ENCODE peak calls at places on chromosomes 5 and 9, in eight cellular contexts. Y is right atrium auricular region, N is cardiac muscle cell, W is PC-3, V is heart right ventricle, X is small intestine, F is right lobe of liver, T is hepatocyte. U is an unnamed sample. For H3K4me1, the result is how much of the 10 kb centered on the place peaks cover.

GRCh38 chr5:178487911-178488310 is 102.3 kb downstream of the COL23A1 start:
- DNase-seq in Y (no peak), N (no peak), W (no peak), V (no peak), X (no peak), F (no peak), T (no peak), U (no peak)

GRCh38 chr9:96721731-96722429 is 56.0 kb downstream of the ZNF510 start:
- DNase-seq in Y (no peak), N (no peak), W (no peak), V (no peak), X (no peak), F (no peak), T (no peak), U (no peak)

GRCh38 chr5:119537704-119538103 is 85.4 kb downstream of the HSD17B4 start:
- DNase-seq in Y (no peak), N (no peak), W (peak), V (no peak), X (no peak), F (no peak), T (peak), U (no peak)

GRCh38 chr9:83920469-83920941 is 727 bp downstream of the KIF27 start:
- DNase-seq in Y (no peak), N (peak), W (peak), V (peak), X (peak), F (peak), T (peak), U (no peak)

GRCh38 chr5:66932446-66932845 is 264.2 kb downstream of the CD180 start:
- DNase-seq in Y (no peak), N (no peak), W (no peak), V (no peak), X (no peak), F (no peak), T (no peak), U (no peak)

GRCh38 chr9:97703437-97704326 is 6.5 kb upstream of the XPA start:
- DNase-seq in Y (no peak), N (no peak), W (peak), V (no peak), X (no peak), F (no peak), T (peak), U (no peak)

GRCh38 chr5:109656829-109657228 is 32.9 kb upstream of the MAN2A1 start:
- DNase-seq in Y (peak), N (no peak), W (peak), V (peak), X (no peak), F (peak), T (no peak), U (peak)

GRCh38 chr5:174825587-174825986 is 101.2 kb downstream of the MSX2 start:
- DNase-seq in Y (no peak), N (no peak), W (no peak), V (no peak), X (no peak), F (no peak), T (no peak), U (no peak)

GRCh38 chr5:137367951-137368350 is 131.2 kb downstream of the SPOCK1 start:
- DNase-seq in Y (no peak), N (no peak), W (no peak), V (no peak), X (no peak), F (no peak), T (no peak), U (no peak)

GRCh38 chr9:20981486-20981885 is 50.0 kb downstream of the HACD4 start:
- DNase-seq in Y (no peak), N (no peak), W (peak), V (no peak), X (no peak), F (no peak), T (peak), U (no peak)

GRCh38 chr9:105067895-105068580 is 140.1 kb upstream of the ABCA1 start:
- DNase-seq in Y (no peak), N (no peak), W (peak), V (no peak), X (no peak), F (no peak), T (no peak), U (no peak)

GRCh38 chr5:168683247-168683926 is 104.2 kb upstream of the PANK3 start:
- DNase-seq in Y (no peak), N (no peak), W (no peak), V (no peak), X (peak), F (no peak), T (no peak), U (peak)

GRCh38 chr5:176528301-176528700 is 8.9 kb downstream of the RNF44 start:
- DNase-seq in Y (no peak), N (no peak), W (no peak), V (no peak), X (no peak), F (no peak), T (no peak), U (no peak)

GRCh38 chr5:85670417-85670816 is 947.3 kb upstream of the COX7C start:
- DNase-seq in Y (no peak), N (no peak), W (no peak), V (no peak), X (no peak), F (no peak), T (no peak), U (no peak)

GRCh38 chr9:137242329-137243204 is 1.5 kb downstream of the TUBB4B start:
- DNase-seq in Y (no peak), N (no peak), W (no peak), V (no peak), X (no peak), F (no peak), T (no peak), U (no peak)

GRCh38 chr9:137243626-137244485 is 2.8 kb downstream of the TUBB4B start:
- DNase-seq in Y (no peak), N (no peak), W (no peak), V (no peak), X (no peak), F (no peak), T (no peak), U (no peak)

GRCh38 chr9:137240321-137240840 is 706 bp upstream of the TUBB4B start:
- DNase-seq in Y (peak), N (peak), W (peak), V (peak), X (peak), F (peak), T (peak), U (peak)

GRCh38 chr9:137240841-137241489 is at the start of gene TUBB4B:
- DNase-seq in Y (peak), N (peak), W (peak), V (peak), X (peak), F (peak), T (peak), U (peak)

GRCh38 chr9:137241490-137242328 is 622 bp downstream of the TUBB4B start:
- DNase-seq in Y (peak), N (peak), W (peak), V (peak), X (peak), F (peak), T (peak), U (peak)
- H3K4me1 ChIP-seq in Y (under half), N (under half), W (under half), V (under half), X (under half), F (under half), T (under half), U (under half)

GRCh38 chr9:136339958-136340310 is 12.6 kb downstream of the GPSM1 start:
- DNase-seq in Y (no peak), N (no peak), W (no peak), V (no peak), X (no peak), F (no peak), T (no peak), U (no peak)

GRCh38 chr9:136339173-136339957 is 12.0 kb downstream of the GPSM1 start:
- DNase-seq in Y (no peak), N (peak), W (peak), V (no peak), X (peak), F (peak), T (peak), U (peak)

GRCh38 chr9:136341769-136342168 is 14.4 kb downstream of the GPSM1 start:
- DNase-seq in Y (no peak), N (no peak), W (no peak), V (no peak), X (no peak), F (no peak), T (no peak), U (no peak)

GRCh38 chr9:136341042-136341655 is 13.8 kb downstream of the GPSM1 start:
- DNase-seq in Y (peak), N (no peak), W (no peak), V (no peak), X (no peak), F (no peak), T (no peak), U (no peak)

GRCh38 chr9:136340356-136341041 is 13.2 kb downstream of the GPSM1 start:
- DNase-seq in Y (no peak), N (no peak), W (no peak), V (no peak), X (no peak), F (no peak), T (no peak), U (no peak)
- H3K4me1 ChIP-seq in Y (under half), N (under half), W (under half), V (under half), X (under half), F (under half), T (under half), U (under half)

DNA sequence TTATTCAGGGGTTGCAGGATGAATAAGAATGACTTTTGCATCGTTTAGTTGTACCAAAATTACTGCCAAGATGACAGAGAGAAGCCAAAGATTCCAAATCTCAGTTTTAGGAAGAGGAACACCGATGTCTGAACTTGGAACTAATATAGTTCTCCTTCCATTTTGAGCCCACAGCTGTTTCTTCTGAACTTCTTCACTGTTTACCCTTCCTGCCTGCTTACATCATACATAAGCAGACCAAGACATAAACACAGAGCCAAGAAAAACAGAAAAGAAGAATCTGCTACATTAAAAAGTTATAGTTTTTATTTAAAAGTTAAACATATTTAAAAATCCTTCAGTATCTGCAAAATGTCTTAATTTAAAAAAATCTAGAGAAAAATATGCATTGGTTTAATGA is 147.0 kb upstream of the RAPGEF1 start:
- DNase-seq in Y (no peak), N (no peak), W (no peak), V (no peak), X (no peak), F (no peak), T (no peak), U (no peak)
- H3K4me1 ChIP-seq in Y (under half), N (under half), W (under half), V (under half), X (under half), F (under half), T (under half), U (under half)

GRCh38 chr9:93064392-93065124 is 6.1 kb downstream of the SUSD3 start:
- DNase-seq in Y (no peak), N (no peak), W (no peak), V (no peak), X (peak), F (no peak), T (no peak), U (peak)
- H3K4me1 ChIP-seq in Y (under half), N (under half), W (under half), V (under half), X (under half), F (under half), T (under half), U (half or more)

DNA sequence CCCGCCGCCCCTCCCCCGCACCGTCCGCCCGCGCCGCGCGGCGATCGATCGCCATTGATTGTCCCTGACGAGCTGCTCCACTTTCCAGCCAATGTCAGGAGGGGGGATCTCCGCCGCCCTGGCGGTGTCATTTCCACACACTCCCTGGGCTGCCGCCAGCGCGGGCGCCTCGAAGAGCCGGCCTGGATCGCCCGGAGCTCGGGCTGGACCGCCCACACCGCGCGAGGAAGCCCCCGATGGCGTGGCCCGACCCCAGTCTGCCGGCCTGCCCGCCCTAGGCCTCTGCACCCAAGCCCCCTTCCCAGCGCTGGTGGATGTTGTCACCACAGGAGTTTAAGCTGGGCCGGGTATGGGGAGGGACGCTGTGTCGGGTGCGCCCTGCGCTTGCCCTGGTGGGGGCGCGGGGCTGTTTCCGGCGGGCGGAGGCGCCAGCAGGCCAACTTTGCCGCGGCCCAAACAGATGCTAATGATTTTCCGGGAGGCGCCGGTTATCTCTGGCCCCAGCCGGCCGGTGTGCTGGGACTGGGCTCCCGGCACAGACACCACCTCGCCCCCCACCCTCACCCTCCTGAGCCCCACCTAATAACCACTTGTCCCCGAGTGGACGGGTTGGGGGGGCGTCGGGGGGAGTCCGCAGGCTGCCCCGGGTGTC is 10.6 kb upstream of the CXXC5 start:
- DNase-seq in Y (peak), N (peak), W (peak), V (peak), X (peak), F (peak), T (peak), U (peak)
- H3K4me1 ChIP-seq in Y (under half), N (under half), W (under half), V (under half), X (under half), F (under half), T (under half), U (under half)

DNA sequence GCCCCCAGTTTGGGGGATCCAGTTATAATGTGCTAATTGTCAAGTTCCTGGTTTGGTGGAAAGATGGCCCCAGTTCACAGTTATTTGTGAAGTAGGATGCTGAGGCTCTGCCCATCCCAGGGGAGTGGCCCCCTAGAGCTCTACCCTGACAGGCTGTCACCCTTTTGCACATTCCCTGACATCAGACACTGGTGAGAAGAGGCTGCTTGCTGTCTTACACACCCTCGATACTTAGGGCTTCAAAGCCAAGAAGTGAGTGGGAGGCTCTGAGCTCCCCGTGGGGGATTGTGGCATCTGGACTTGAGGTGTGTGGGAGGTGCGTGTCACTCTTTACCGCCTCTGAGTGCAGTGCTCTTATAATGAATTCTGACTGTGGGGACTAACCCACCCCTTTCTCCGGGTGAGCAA is 168.5 kb downstream of the DOCK2 start:
- DNase-seq in Y (no peak), N (no peak), W (no peak), V (no peak), X (no peak), F (no peak), T (no peak), U (no peak)
- H3K4me1 ChIP-seq in Y (under half), N (under half), W (under half), V (under half), X (under half), F (under half), T (under half), U (under half)

DNA sequence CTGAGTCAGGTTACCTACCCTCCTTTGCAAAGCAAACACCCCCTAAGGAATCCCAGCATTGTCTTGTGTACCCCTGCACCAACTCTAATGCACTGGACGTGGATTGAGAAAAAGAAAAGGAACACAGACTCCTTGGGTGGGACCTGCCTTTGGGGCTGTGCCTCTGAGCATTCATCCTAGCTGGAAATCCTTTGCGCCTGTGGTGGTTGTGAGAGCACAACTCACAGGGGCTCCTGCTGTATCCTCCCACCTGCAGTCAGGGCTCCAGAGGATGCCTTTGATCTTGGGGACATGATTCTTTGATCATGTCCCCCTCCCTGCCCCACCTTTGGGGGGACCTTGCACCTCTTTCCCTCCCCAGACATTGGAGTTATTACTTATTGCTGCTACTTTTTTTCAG is 338.5 kb downstream of the GADD45G start:
- DNase-seq in Y (peak), N (no peak), W (no peak), V (no peak), X (no peak), F (no peak), T (no peak), U (no peak)
- H3K4me1 ChIP-seq in Y (under half), N (under half), W (under half), V (under half), X (under half), F (under half), T (under half), U (under half)

DNA sequence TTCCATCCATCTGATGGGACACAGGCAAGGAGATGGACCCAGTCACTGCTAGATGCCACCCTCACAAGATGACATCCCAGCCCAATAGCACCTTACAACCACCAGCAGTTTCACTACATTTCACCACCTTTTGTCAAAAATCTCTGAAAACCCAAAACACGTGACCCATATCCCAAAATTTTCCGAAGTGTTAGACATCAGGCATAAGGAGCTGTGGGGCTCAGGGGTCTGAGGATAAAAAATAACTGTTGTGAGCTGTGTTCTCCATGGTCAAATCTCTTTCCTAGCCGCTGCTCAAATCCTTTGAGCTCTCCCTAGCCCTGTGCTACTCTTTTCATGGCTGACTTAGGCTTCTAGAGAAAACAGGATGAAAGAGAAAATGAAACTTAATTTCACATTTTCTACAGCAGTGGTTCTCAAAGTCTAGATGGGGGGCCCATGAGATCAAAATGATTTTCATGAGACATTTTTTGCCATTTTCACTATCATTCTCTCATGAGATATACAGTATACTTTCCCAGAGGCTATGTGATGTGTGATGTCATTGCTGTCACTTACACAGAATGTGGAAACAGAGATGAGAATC is 40.7 kb downstream of the TIMD4 start:
- DNase-seq in Y (no peak), N (no peak), W (no peak), V (no peak), X (no peak), F (no peak), T (no peak), U (no peak)
- H3K4me1 ChIP-seq in Y (under half), N (under half), W (under half), V (under half), X (under half), F (under half), T (under half), U (under half)

U was measured in CD8-positive, alpha-beta T cell.